ENCODE peak calls at places on chromosomes 4 and X, in five cellular contexts. One of them, this sample, is unnamed.
A peak's percentile ranks its signal among the peaks of the same experiment; 100 is the strongest.

GRCh38 chr4:85778809-85779124 is 303.8 kb downstream of the ARHGAP24 start:
- DNase-seq in fibroblast of lung: peak; percentile 39
- DNase-seq in lung: no peak
- DNase-seq in mammary epithelial cell: no peak
- DNase-seq in hepatocyte: no peak
- DNase-seq in this sample: no peak

GRCh38 chr4:79255793-79256192 is 70.1 kb downstream of the NAA11 start:
- DNase-seq in lung: no peak
- DNase-seq in mammary epithelial cell: no peak
- DNase-seq in fibroblast of lung: no peak
- DNase-seq in hepatocyte: no peak
- DNase-seq in this sample: no peak

GRCh38 chr4:40363382-40363920 is 28.3 kb downstream of the CHRNA9 start:
- DNase-seq in hepatocyte: peak; percentile 47
- DNase-seq in mammary epithelial cell: no peak
- DNase-seq in lung: peak; percentile 54
- DNase-seq in fibroblast of lung: no peak
- DNase-seq in this sample: no peak

GRCh38 chr4:100348472-100348871 is 158.2 kb upstream of the DDIT4L start:
- DNase-seq in lung: no peak
- DNase-seq in fibroblast of lung: peak; percentile 83
- DNase-seq in mammary epithelial cell: peak; percentile 91
- DNase-seq in hepatocyte: peak; percentile 50
- DNase-seq in this sample: peak; percentile 29

GRCh38 chr4:19575959-19576358 is 675.7 kb upstream of the SLIT2 start:
- DNase-seq in mammary epithelial cell: no peak
- DNase-seq in hepatocyte: no peak
- DNase-seq in fibroblast of lung: no peak
- DNase-seq in lung: no peak
- DNase-seq in this sample: no peak

GRCh38 chr4:145014365-145014764 is 83.6 kb downstream of the ANAPC10 start:
- DNase-seq in lung: no peak
- DNase-seq in fibroblast of lung: no peak
- DNase-seq in mammary epithelial cell: no peak
- DNase-seq in hepatocyte: no peak
- DNase-seq in this sample: no peak

GRCh38 chrX:103629295-103630170 is 758 bp downstream of the TCEAL1 start:
- DNase-seq in lung: peak; percentile 59
- DNase-seq in hepatocyte: peak; percentile 89
- DNase-seq in fibroblast of lung: peak; percentile 75
- DNase-seq in mammary epithelial cell: peak; percentile 46
- DNase-seq in this sample: no peak

GRCh38 chrX:20029728-20030127 is 38.9 kb upstream of the BCLAF3 start:
- DNase-seq in fibroblast of lung: no peak
- DNase-seq in lung: no peak
- DNase-seq in hepatocyte: peak; percentile 61
- DNase-seq in mammary epithelial cell: no peak
- DNase-seq in this sample: peak; percentile 9

GRCh38 chr4:149884529-149885206 is 69.0 kb upstream of the IQCM start:
- DNase-seq in hepatocyte: peak; percentile 46
- DNase-seq in fibroblast of lung: no peak
- DNase-seq in lung: no peak
- DNase-seq in mammary epithelial cell: no peak
- DNase-seq in this sample: no peak

GRCh38 chrX:29488919-29489318 is 726.4 kb upstream of the MAGEB2 start:
- DNase-seq in lung: no peak
- DNase-seq in hepatocyte: no peak
- DNase-seq in fibroblast of lung: no peak
- DNase-seq in mammary epithelial cell: no peak
- DNase-seq in this sample: no peak

GRCh38 chr4:62709618-62710252 is 1509.6 kb downstream of the ADGRL3 start:
- DNase-seq in mammary epithelial cell: peak; percentile 3
- DNase-seq in fibroblast of lung: peak; percentile 6
- DNase-seq in lung: no peak
- DNase-seq in hepatocyte: peak; percentile 66
- DNase-seq in this sample: no peak

GRCh38 chr4:110533590-110533910 is 57.6 kb downstream of the ENPEP start:
- DNase-seq in mammary epithelial cell: no peak
- DNase-seq in lung: no peak
- DNase-seq in fibroblast of lung: peak; percentile 25
- DNase-seq in hepatocyte: no peak
- DNase-seq in this sample: no peak

GRCh38 chr4:152970102-152970820 is 34.1 kb downstream of the FHDC1 start:
- DNase-seq in fibroblast of lung: peak; percentile 90
- DNase-seq in lung: no peak
- DNase-seq in mammary epithelial cell: peak; percentile 91
- DNase-seq in hepatocyte: no peak
- DNase-seq in this sample: no peak

GRCh38 chrX:33336783-33337182 is 125.4 kb upstream of the DMD start:
- DNase-seq in hepatocyte: peak; percentile 58
- DNase-seq in mammary epithelial cell: peak; percentile 44
- DNase-seq in fibroblast of lung: no peak
- DNase-seq in lung: no peak
- DNase-seq in this sample: no peak

GRCh38 chr4:8843597-8843996 is 28.0 kb downstream of the HMX1 start:
- DNase-seq in fibroblast of lung: no peak
- DNase-seq in lung: no peak
- DNase-seq in mammary epithelial cell: no peak
- DNase-seq in hepatocyte: no peak
- DNase-seq in this sample: no peak
- TF ChIP-seq CTCF in fibroblast of lung: no peak
- TF ChIP-seq CTCF in lung: no peak
- TF ChIP-seq CTCF in mammary epithelial cell: no peak
- TF ChIP-seq CTCF in hepatocyte: no peak
- TF ChIP-seq CTCF in this sample: no peak

GRCh38 chrX:12972867-12973560 is 1.9 kb upstream of the TMSB4X start:
- DNase-seq in mammary epithelial cell: no peak
- DNase-seq in lung: no peak
- DNase-seq in hepatocyte: no peak
- DNase-seq in fibroblast of lung: no peak
- DNase-seq in this sample: no peak
- H3K4me3 ChIP-seq in mammary epithelial cell: no peak overlapping the region
- H3K4me3 ChIP-seq in lung: no peak overlapping the region
- H3K4me3 ChIP-seq in hepatocyte: no peak overlapping the region
- H3K4me3 ChIP-seq in fibroblast of lung: no peak overlapping the region
- H3K4me3 ChIP-seq in this sample: no peak overlapping the region

DNA sequence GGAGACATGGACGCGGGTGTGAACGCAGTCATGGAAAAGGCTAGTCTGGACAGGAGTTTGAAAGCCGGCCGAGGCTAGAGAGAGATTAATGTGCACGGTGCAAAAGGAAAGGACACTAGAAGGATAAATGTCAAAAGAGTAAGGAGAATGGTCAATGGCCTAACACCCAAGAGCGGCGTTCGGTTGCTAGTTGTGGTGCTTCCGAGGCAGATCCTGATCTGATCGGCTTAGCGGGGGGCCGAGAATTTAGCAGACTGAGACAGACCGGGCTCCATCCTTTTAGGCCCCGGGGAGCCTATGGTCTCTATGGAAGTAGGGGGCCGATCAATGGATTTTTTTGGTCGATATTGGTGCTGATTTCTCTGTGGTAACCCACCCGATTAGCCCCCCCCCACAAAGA is 6.9 kb downstream of the GAGE10 start:
- DNase-seq in mammary epithelial cell: no peak
- DNase-seq in lung: no peak
- DNase-seq in fibroblast of lung: no peak
- DNase-seq in hepatocyte: no peak
- DNase-seq in this sample: no peak
- H3K27me3 ChIP-seq in mammary epithelial cell: no peaks in the 10 kb centered on the region
- H3K27me3 ChIP-seq in lung: no peaks in the 10 kb centered on the region
- H3K27me3 ChIP-seq in fibroblast of lung: no peaks in the 10 kb centered on the region
- H3K27me3 ChIP-seq in hepatocyte: no peaks in the 10 kb centered on the region
- H3K27me3 ChIP-seq in this sample: no peaks in the 10 kb centered on the region

DNA sequence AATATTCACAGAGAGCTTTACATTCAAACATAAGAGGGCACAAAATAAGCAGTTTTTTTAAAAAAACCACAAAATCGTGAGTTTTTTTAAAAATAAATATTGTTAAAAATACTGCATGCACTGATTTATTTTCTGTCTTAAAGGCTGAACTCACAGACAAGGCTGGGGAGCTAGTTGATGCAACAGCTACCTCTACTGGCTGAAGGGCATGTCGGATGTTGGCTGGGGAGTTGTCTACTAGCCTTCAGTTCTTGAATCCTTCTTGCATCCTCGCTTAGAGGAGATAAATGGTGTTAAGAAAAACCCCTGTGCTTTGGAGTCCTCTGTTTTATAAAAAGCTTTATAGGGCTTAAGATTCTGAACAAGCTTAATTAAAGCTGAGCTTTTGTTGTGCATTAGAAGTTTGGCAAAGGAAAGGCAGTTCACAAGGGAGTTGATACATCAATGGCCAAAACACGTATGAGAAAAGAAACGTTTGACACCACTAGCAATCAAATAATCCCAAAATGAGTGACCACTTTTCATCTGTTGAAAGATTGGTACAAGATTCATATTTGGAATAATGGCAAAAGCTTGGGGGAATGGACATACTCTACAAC is 94.8 kb downstream of the SEL1L3 start:
- DNase-seq in fibroblast of lung: peak; percentile 63
- DNase-seq in hepatocyte: peak; percentile 85
- DNase-seq in lung: peak; percentile 62
- DNase-seq in mammary epithelial cell: peak; percentile 43
- DNase-seq in this sample: peak; percentile 31
- TF ChIP-seq CTCF in fibroblast of lung: peak; percentile 99
- TF ChIP-seq CTCF in hepatocyte: peak; percentile 94
- TF ChIP-seq CTCF in lung: peak; percentile 46
- TF ChIP-seq CTCF in mammary epithelial cell: peak; percentile 88
- TF ChIP-seq CTCF in this sample: peak; percentile 93

This sample was measured in kidney epithelial cell.